ENCODE peak calls at places on chromosome 11, in six cellular contexts. N is AG04450; U is fibroblast of the conjunctiva; D is stimulated activated CD8-positive, alpha-beta memory T cell treated with anti-CD3 and anti-CD28 coated beads, Interleukin-15, amount 100 ng/mL, for 1 hour; O is heart left ventricle; E is RWPE2. P is an unnamed sample.

GRCh38 chr11:69541501-69542313 is 60.2 kb downstream of the LINC01488 start:
- DNase-seq in N (no peak), U (no peak), D (no peak), O (no peak), E (no peak), P (peak)

GRCh38 chr11:44943118-44943517 is 7.6 kb downstream of the TP53I11 start:
- DNase-seq in E (no peak), O (no peak), N (no peak), D (no peak), U (no peak), P (no peak)

GRCh38 chr11:12496181-12497025 is 119.0 kb downstream of the PARVA start:
- DNase-seq in N (no peak), E (no peak), U (no peak), O (no peak), D (no peak), P (no peak)

GRCh38 chr11:80146231-80146630 is 705.4 kb upstream of the TENM4 start:
- DNase-seq in D (no peak), N (no peak), U (no peak), E (no peak), O (no peak), P (peak)

GRCh38 chr11:12248330-12248729 is 129.0 kb upstream of the PARVA start:
- DNase-seq in E (no peak), D (no peak), U (no peak), N (no peak), O (peak), P (no peak)

GRCh38 chr11:129234978-129235377 is 42.9 kb upstream of the ARHGAP32 start:
- DNase-seq in D (no peak), E (no peak), U (no peak), N (no peak), O (no peak), P (no peak)

GRCh38 chr11:19441752-19442553 is 201.2 kb upstream of the E2F8 start:
- DNase-seq in O (no peak), D (no peak), N (peak), U (peak), E (peak), P (peak)

GRCh38 chr11:118002541-118003019 is 16.4 kb downstream of the IL10RA start:
- DNase-seq in U (no peak), D (no peak), N (no peak), E (no peak), O (peak), P (no peak)

GRCh38 chr11:19838994-19839768 is 126.5 kb downstream of the NAV2 start:
- DNase-seq in D (no peak), E (no peak), N (no peak), U (no peak), O (no peak), P (no peak)

GRCh38 chr11:132284048-132284447 is 913.6 kb downstream of the NTM start:
- DNase-seq in N (no peak), E (no peak), O (no peak), D (no peak), U (no peak), P (no peak)

GRCh38 chr11:35235944-35236666 is 97.1 kb downstream of the CD44 start:
- DNase-seq in O (no peak), N (no peak), U (no peak), D (peak), E (peak), P (no peak)

GRCh38 chr11:120203626-120204025 is 7.2 kb upstream of the OAF start:
- DNase-seq in E (no peak), D (no peak), N (no peak), O (no peak), U (no peak), P (no peak)

GRCh38 chr11:118902336-118903203 is 18.9 kb downstream of the CXCR5 start:
- DNase-seq in N (no peak), O (peak), E (no peak), D (no peak), U (no peak), P (no peak)

GRCh38 chr11:36115378-36115801 is 171.5 kb downstream of the LDLRAD3 start:
- DNase-seq in U (no peak), O (no peak), D (no peak), N (no peak), E (no peak), P (no peak)

GRCh38 chr11:46675288-46675851 is 25.0 kb downstream of the ARHGAP1 start:
- DNase-seq in E (peak), N (no peak), D (no peak), U (peak), O (peak), P (peak)

GRCh38 chr11:124174001-124174400 is 9.1 kb upstream of the OR10D3 start:
- DNase-seq in N (peak), U (peak), E (no peak), D (no peak), O (no peak), P (peak)

GRCh38 chr11:27453701-27454100 is 18.9 kb downstream of the LGR4 start:
- DNase-seq in D (no peak), O (no peak), U (no peak), N (no peak), E (no peak), P (no peak)

GRCh38 chr11:68664906-68665305 is 19.4 kb upstream of the GAL start:
- DNase-seq in O (no peak), E (peak), D (no peak), N (no peak), U (no peak), P (no peak)

GRCh38 chr11:112579282-112579681 is 318.6 kb upstream of the PLET1 start:
- DNase-seq in O (peak), U (no peak), D (no peak), N (no peak), E (no peak), P (no peak)

GRCh38 chr11:48064306-48064705 is 83.9 kb downstream of the PTPRJ start:
- DNase-seq in E (no peak), N (peak), O (no peak), U (no peak), D (no peak), P (peak)

GRCh38 chr11:125347261-125347585 is 148.8 kb downstream of the FEZ1 start:
- DNase-seq in E (no peak), D (no peak), N (no peak), O (no peak), U (no peak), P (no peak)

GRCh38 chr11:65553301-65554001 is 4.7 kb downstream of the LTBP3 start:
- DNase-seq in N (no peak), O (no peak), E (no peak), D (no peak), U (no peak), P (no peak)

GRCh38 chr11:20604864-20605601 is 5.6 kb downstream of the SLC6A5 start:
- DNase-seq in O (no peak), U (no peak), D (no peak), E (no peak), N (no peak), P (no peak)

GRCh38 chr11:95375881-95376280 is 144.9 kb upstream of the SESN3 start:
- DNase-seq in N (peak), D (no peak), U (peak), O (no peak), E (no peak), P (no peak)

GRCh38 chr11:126282742-126283591 is at the start of gene TIRAP:
- DNase-seq in N (no peak), D (no peak), O (peak), E (no peak), U (no peak), P (no peak)

GRCh38 chr11:67563354-67564114 is 20.1 kb upstream of the GSTP1 start:
- DNase-seq in D (no peak), E (no peak), U (peak), N (peak), O (peak), P (peak)

GRCh38 chr11:44623716-44624491 is 58.4 kb downstream of the CD82 start:
- DNase-seq in U (no peak), E (no peak), N (no peak), D (no peak), O (no peak), P (no peak)